ENCODE peak calls at places on chromosomes 4 and X, in nine cellular contexts. I, N, T, O, B, Z, H, D and P are unnamed samples.

GRCh38 chr4:124427095-124427767 is 285.3 kb downstream of the ANKRD50 start:
- DNase-seq in N (peak; percentile 12), I (no peak), T (no peak), Z (no peak), D (no peak), B (no peak), O (no peak), H (no peak), P (no peak)

GRCh38 chr4:39933689-39934590 is 43.8 kb downstream of the PDS5A start:
- DNase-seq in H (no peak), Z (peak; percentile 30), D (peak; percentile 8), N (no peak), B (no peak), I (no peak), O (no peak), T (no peak), P (no peak)

GRCh38 chrX:138026211-138026610 is 460.3 kb downstream of the ZIC3 start:
- DNase-seq in B (no peak), O (no peak), T (no peak), H (no peak), I (no peak), N (no peak), Z (peak; percentile 24), D (peak; percentile 37), P (no peak)

GRCh38 chrX:12526296-12526695 is 264.9 kb upstream of the PRPS2 start:
- DNase-seq in D (no peak), Z (no peak), O (no peak), H (no peak), N (no peak), I (no peak), B (no peak), T (no peak), P (no peak)

GRCh38 chr4:77636902-77637301 is 31.3 kb downstream of the CXCL13 start:
- DNase-seq in D (peak; percentile 19), O (no peak), T (no peak), N (no peak), H (no peak), B (no peak), I (peak; percentile 50), Z (peak; percentile 78), P (no peak)

GRCh38 chr4:37770016-37770415 is 56.5 kb upstream of the PGM2 start:
- DNase-seq in Z (peak; percentile 77), O (no peak), N (no peak), D (no peak), T (no peak), H (no peak), I (no peak), B (no peak), P (no peak)

GRCh38 chrX:11053351-11053750 is 57.8 kb upstream of the HCCS start:
- DNase-seq in T (no peak), I (no peak), Z (no peak), B (no peak), N (no peak), O (no peak), H (no peak), D (no peak), P (no peak)

GRCh38 chr4:129350800-129351199 is 254.8 kb downstream of the C4orf33 start:
- DNase-seq in N (no peak), D (no peak), O (no peak), I (no peak), B (no peak), T (no peak), Z (no peak), H (no peak), P (no peak)

GRCh38 chr4:186189656-186190055 is 1.7 kb upstream of the CYP4V2 start:
- DNase-seq in I (no peak), T (no peak), Z (no peak), N (no peak), B (no peak), O (no peak), D (no peak), H (no peak), P (no peak)

GRCh38 chr4:156888762-156889161 is 82.8 kb downstream of the PDGFC start:
- DNase-seq in D (no peak), T (no peak), N (no peak), B (no peak), Z (peak; percentile 94), O (no peak), H (no peak), I (no peak), P (no peak)

GRCh38 chr4:24607338-24607737 is 23.0 kb upstream of the DHX15 start:
- DNase-seq in O (no peak), B (no peak), T (no peak), H (no peak), D (no peak), Z (no peak), N (no peak), I (no peak), P (no peak)

GRCh38 chrX:45771114-45771513 is 570.4 kb upstream of the DIPK2B start:
- DNase-seq in B (no peak), Z (peak; percentile 91), H (no peak), D (peak; percentile 29), I (peak; percentile 92), T (peak; percentile 54), O (peak; percentile 53), N (no peak), P (no peak)

GRCh38 chr4:43277003-43277402 is 384.5 kb downstream of the GRXCR1 start:
- DNase-seq in H (no peak), I (peak; percentile 0), T (no peak), B (no peak), Z (peak; percentile 72), O (no peak), N (no peak), D (no peak), P (no peak)

GRCh38 chrX:27679281-27679680 is 89.1 kb downstream of the DCAF8L2 start:
- DNase-seq in N (no peak), T (no peak), H (no peak), D (peak; percentile 52), B (no peak), O (no peak), I (no peak), Z (no peak), P (no peak)

GRCh38 chr4:61210186-61210939 is 10.2 kb downstream of the ADGRL3 start:
- DNase-seq in B (no peak), I (no peak), O (no peak), H (peak; percentile 93), T (no peak), N (no peak), D (peak; percentile 12), Z (no peak), P (no peak)

GRCh38 chr4:153467154-153467896 is 1.2 kb downstream of the TMEM131L start:
- DNase-seq in O (peak; percentile 81), D (peak; percentile 66), I (no peak), B (peak; percentile 36), H (no peak), T (peak; percentile 66), Z (peak; percentile 34), N (peak; percentile 30), P (peak; percentile 51)

GRCh38 chr4:123200417-123200945 is 196.1 kb upstream of the SPRY1 start:
- DNase-seq in B (no peak), D (no peak), N (no peak), H (no peak), T (no peak), O (no peak), I (no peak), Z (no peak), P (no peak)

GRCh38 chrX:18973527-18974192 is 10.3 kb downstream of the PHKA2 start:
- DNase-seq in Z (no peak), O (no peak), T (no peak), B (no peak), D (no peak), N (no peak), I (no peak), H (no peak), P (no peak)

GRCh38 chr4:181860668-181861067 is 382.5 kb upstream of the TENM3 start:
- DNase-seq in Z (no peak), N (no peak), H (no peak), D (no peak), O (no peak), T (no peak), I (no peak), B (no peak), P (no peak)

GRCh38 chr4:111712093-111712677 is 433.1 kb upstream of the FAM241A start:
- DNase-seq in T (no peak), O (no peak), B (no peak), H (no peak), D (no peak), Z (no peak), I (no peak), N (no peak), P (no peak)

GRCh38 chrX:154372612-154373022 is 1.8 kb downstream of the FLNA start:
- DNase-seq in H (no peak), O (peak; percentile 54), N (no peak), Z (peak; percentile 68), D (peak; percentile 26), T (no peak), B (no peak), I (no peak), P (no peak)